ENCODE peak calls at places on chromosomes 13 and 19, in four cellular contexts. One of them, this sample, is unnamed.

GRCh38 chr19:18304496-18305312 is 18.2 kb downstream of the LSM4 start:
- DNase-seq in cardiac muscle cell: peak
- DNase-seq in RWPE1: no peak
- DNase-seq in CD4-positive, alpha-beta T cell: peak
- DNase-seq in this sample: peak

GRCh38 chr13:104641309-104641708 is 1575.1 kb upstream of the SLC10A2 start:
- DNase-seq in RWPE1: no peak
- DNase-seq in CD4-positive, alpha-beta T cell: no peak
- DNase-seq in cardiac muscle cell: no peak
- DNase-seq in this sample: no peak

GRCh38 chr19:17001603-17002183 is 24.9 kb downstream of the CPAMD8 start:
- DNase-seq in RWPE1: no peak
- DNase-seq in cardiac muscle cell: no peak
- DNase-seq in CD4-positive, alpha-beta T cell: no peak
- DNase-seq in this sample: no peak

GRCh38 chr19:33374406-33374703 is 846 bp downstream of the CEBPG start:
- DNase-seq in RWPE1: no peak
- DNase-seq in cardiac muscle cell: peak
- DNase-seq in CD4-positive, alpha-beta T cell: no peak
- DNase-seq in this sample: no peak

GRCh38 chr13:107586216-107586615 is 629.1 kb downstream of the LIG4 start:
- DNase-seq in cardiac muscle cell: no peak
- DNase-seq in CD4-positive, alpha-beta T cell: no peak
- DNase-seq in RWPE1: no peak
- DNase-seq in this sample: no peak

GRCh38 chr13:80047406-80047805 is 293.5 kb downstream of the SPRY2 start:
- DNase-seq in CD4-positive, alpha-beta T cell: no peak
- DNase-seq in cardiac muscle cell: no peak
- DNase-seq in RWPE1: no peak
- DNase-seq in this sample: no peak

GRCh38 chr13:27372896-27373295 is 51.5 kb upstream of the GTF3A start:
- DNase-seq in RWPE1: no peak
- DNase-seq in cardiac muscle cell: peak
- DNase-seq in CD4-positive, alpha-beta T cell: no peak
- DNase-seq in this sample: no peak

GRCh38 chr13:49859568-49859967 is 67.1 kb upstream of the KPNA3 start:
- DNase-seq in RWPE1: peak
- DNase-seq in cardiac muscle cell: no peak
- DNase-seq in CD4-positive, alpha-beta T cell: no peak
- DNase-seq in this sample: no peak

GRCh38 chr13:75876371-75877050 is 240.4 kb downstream of the LMO7 start:
- DNase-seq in RWPE1: peak
- DNase-seq in CD4-positive, alpha-beta T cell: peak
- DNase-seq in cardiac muscle cell: peak
- DNase-seq in this sample: peak

GRCh38 chr19:4322942-4323665 is 15.5 kb downstream of the STAP2 start:
- DNase-seq in cardiac muscle cell: peak
- DNase-seq in RWPE1: no peak
- DNase-seq in CD4-positive, alpha-beta T cell: no peak
- DNase-seq in this sample: no peak

GRCh38 chr19:45746866-45747265 is 13.6 kb downstream of the MEIOSIN start:
- DNase-seq in CD4-positive, alpha-beta T cell: no peak
- DNase-seq in RWPE1: no peak
- DNase-seq in cardiac muscle cell: no peak
- DNase-seq in this sample: peak

GRCh38 chr19:19719798-19720197 is 13.1 kb downstream of the ZNF14 start:
- DNase-seq in RWPE1: no peak
- DNase-seq in CD4-positive, alpha-beta T cell: no peak
- DNase-seq in cardiac muscle cell: no peak
- DNase-seq in this sample: no peak

GRCh38 chr13:100075700-100076587 is 12.9 kb upstream of the PCCA start:
- DNase-seq in RWPE1: no peak
- DNase-seq in CD4-positive, alpha-beta T cell: no peak
- DNase-seq in cardiac muscle cell: no peak
- DNase-seq in this sample: no peak

GRCh38 chr19:46678110-46678732 is 17.2 kb upstream of the DACT3 start:
- DNase-seq in cardiac muscle cell: peak
- DNase-seq in CD4-positive, alpha-beta T cell: peak
- DNase-seq in RWPE1: peak
- DNase-seq in this sample: peak

DNA sequence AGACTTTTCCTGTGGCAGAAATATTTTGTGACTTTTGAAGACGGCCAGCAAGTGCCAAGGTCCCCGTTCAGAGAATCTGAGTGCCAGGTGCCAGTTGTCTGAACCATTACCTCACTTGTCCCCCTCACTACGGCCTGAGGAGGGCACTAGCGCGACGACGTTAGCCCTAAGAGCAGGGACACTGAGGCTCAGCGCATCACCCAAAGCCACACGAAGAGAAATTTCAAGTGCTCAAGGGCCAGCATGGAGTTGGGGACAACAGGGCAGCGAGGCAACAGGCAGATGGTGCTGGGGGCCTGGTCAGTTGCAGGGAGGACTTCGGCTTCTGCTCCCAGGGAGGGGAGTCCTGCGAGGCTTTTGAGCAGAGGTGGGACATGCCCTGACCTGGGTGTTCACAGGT is 9.5 kb upstream of the TYK2 start:
- DNase-seq in RWPE1: no peak
- DNase-seq in cardiac muscle cell: no peak
- DNase-seq in CD4-positive, alpha-beta T cell: no peak
- DNase-seq in this sample: no peak
- TF ChIP-seq CTCF in RWPE1: no peak
- TF ChIP-seq CTCF in cardiac muscle cell: peak
- TF ChIP-seq CTCF in CD4-positive, alpha-beta T cell: no peak
- TF ChIP-seq CTCF in this sample: peak

GRCh38 chr19:49666120-49666444 is 349 bp downstream of the BCL2L12 start:
- DNase-seq in RWPE1: peak
- DNase-seq in cardiac muscle cell: no peak
- DNase-seq in CD4-positive, alpha-beta T cell: no peak
- DNase-seq in this sample: no peak

GRCh38 chr19:49662011-49662410 is 3.6 kb downstream of the IRF3 start:
- DNase-seq in cardiac muscle cell: no peak
- DNase-seq in RWPE1: no peak
- DNase-seq in CD4-positive, alpha-beta T cell: no peak
- DNase-seq in this sample: no peak

GRCh38 chr19:49665301-49666119 is at the start of the genes BCL2L12 and IRF3:
- DNase-seq in RWPE1: peak
- DNase-seq in CD4-positive, alpha-beta T cell: peak
- DNase-seq in cardiac muscle cell: peak
- DNase-seq in this sample: peak

GRCh38 chr19:49663224-49663623 is 2.4 kb downstream of the IRF3 start:
- DNase-seq in cardiac muscle cell: no peak
- DNase-seq in RWPE1: no peak
- DNase-seq in CD4-positive, alpha-beta T cell: no peak
- DNase-seq in this sample: no peak

DNA sequence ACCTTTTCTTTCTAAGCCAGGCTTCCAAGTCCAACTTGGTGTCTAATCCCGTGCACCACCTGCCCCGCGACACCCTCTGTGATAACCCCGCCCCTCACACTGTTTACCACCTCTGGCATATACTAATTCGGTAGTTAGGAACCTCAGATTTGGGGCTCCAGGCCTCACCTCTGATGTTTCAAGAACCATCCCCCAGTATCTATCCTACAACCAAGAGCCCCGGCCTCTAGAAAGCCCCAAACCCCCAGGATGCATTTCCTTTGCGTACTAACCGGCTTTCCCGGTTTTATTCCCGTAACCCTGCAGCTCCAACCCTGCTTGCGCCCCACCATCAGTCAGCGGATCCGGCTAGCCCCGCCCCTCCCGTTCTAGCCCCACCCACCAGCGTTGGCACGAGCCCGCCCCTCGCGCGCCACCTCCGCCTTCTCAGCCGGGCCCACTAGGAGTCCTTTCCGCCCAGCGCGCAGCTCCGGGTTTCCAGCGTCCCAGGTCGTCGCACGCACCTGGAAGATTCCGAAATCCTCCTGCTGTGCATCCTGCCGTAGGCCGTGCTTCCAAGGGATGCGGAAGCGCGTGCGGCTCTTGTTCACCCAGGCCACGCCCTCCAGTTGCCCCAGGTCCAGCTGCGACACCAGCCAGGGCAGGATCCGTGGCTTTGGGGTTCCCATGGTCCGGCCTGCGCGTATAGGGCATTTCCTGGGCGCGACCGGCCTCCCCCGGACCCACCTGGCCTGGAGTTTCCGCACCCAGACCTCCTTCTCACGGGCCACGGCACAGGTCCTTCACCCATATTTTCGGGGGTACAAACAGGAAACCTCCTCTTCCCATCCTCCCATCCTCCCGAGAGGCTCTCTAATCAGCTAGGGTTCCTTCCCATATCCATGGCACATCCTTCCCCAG is 1.2 kb downstream of the IRF3 start:
- DNase-seq in CD4-positive, alpha-beta T cell: peak
- DNase-seq in cardiac muscle cell: peak
- DNase-seq in RWPE1: peak
- DNase-seq in this sample: peak
- TF ChIP-seq CTCF in CD4-positive, alpha-beta T cell: no peak
- TF ChIP-seq CTCF in cardiac muscle cell: no peak
- TF ChIP-seq CTCF in RWPE1: no peak
- TF ChIP-seq CTCF in this sample: peak

GRCh38 chr13:89153941-89154340 is 1482.8 kb downstream of the SLITRK5 start:
- DNase-seq in cardiac muscle cell: no peak
- DNase-seq in CD4-positive, alpha-beta T cell: no peak
- DNase-seq in RWPE1: no peak
- DNase-seq in this sample: no peak

DNA sequence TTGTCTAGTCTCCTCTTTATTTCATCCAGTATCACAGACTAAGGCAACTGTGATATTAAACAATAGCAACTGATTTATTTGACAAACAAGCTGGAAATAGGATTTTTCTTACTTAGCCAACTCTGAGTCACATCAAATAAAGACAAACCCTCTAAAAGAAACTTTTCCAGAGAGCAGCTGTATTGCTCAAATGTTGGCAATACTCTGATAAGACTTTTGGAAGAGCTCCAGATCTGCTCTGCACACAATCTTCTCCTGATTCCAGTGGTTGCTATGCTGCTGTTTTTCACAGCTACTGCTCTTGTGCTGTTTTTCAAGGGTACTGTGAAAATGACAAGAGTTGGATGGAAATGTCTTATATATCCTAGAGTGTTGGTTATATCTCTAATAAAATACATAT is 1479.2 kb downstream of the SLITRK5 start:
- DNase-seq in cardiac muscle cell: no peak
- DNase-seq in CD4-positive, alpha-beta T cell: no peak
- DNase-seq in RWPE1: no peak
- DNase-seq in this sample: no peak
- TF ChIP-seq CTCF in cardiac muscle cell: no peak
- TF ChIP-seq CTCF in CD4-positive, alpha-beta T cell: no peak
- TF ChIP-seq CTCF in RWPE1: no peak
- TF ChIP-seq CTCF in this sample: no peak

GRCh38 chr19:44304659-44305193 is at the start of gene ZNF235:
- DNase-seq in cardiac muscle cell: peak
- DNase-seq in RWPE1: peak
- DNase-seq in CD4-positive, alpha-beta T cell: peak
- DNase-seq in this sample: peak
- TF ChIP-seq CTCF in cardiac muscle cell: no peak
- TF ChIP-seq CTCF in RWPE1: no peak
- TF ChIP-seq CTCF in CD4-positive, alpha-beta T cell: no peak
- TF ChIP-seq CTCF in this sample: no peak